ENCODE peak calls at places on chromosomes 6 and 20, in five cellular contexts. N is WERI-Rb-1, X is astrocyte, B is fibroblast of mammary gland, P is breast epithelium. V is an unnamed sample.

GRCh38 chr20:41853803-41854202 is 235.6 kb upstream of the CHD6 start:
- DNase-seq in N (no peak), X (no peak), B (no peak), P (no peak), V (no peak)

GRCh38 chr6:100553243-100553642 is 88.5 kb upstream of the SIM1 start:
- DNase-seq in N (no peak), X (no peak), B (no peak), P (no peak), V (no peak)

GRCh38 chr20:63475209-63475608 is 2.8 kb upstream of the KCNQ2 start:
- DNase-seq in N (no peak), X (peak; percentile 6), B (peak; percentile 13), P (no peak), V (peak; percentile 19)

GRCh38 chr20:49136817-49137571 is 51.1 kb downstream of the STAU1 start:
- DNase-seq in N (no peak), X (no peak), B (no peak), P (no peak), V (no peak)

GRCh38 chr20:20333866-20334265 is 34.0 kb upstream of the INSM1 start:
- DNase-seq in N (no peak), X (no peak), B (no peak), P (no peak), V (no peak)

GRCh38 chr20:52893498-52893897 is 78.7 kb upstream of the TSHZ2 start:
- DNase-seq in N (no peak), X (no peak), B (no peak), P (no peak), V (no peak)

GRCh38 chr6:143183735-143184134 is 123.0 kb downstream of the AIG1 start:
- DNase-seq in N (no peak), X (peak; percentile 45), B (no peak), P (no peak), V (no peak)

GRCh38 chr6:144657691-144658090 is 372.6 kb downstream of the UTRN start:
- DNase-seq in N (no peak), X (no peak), B (no peak), P (no peak), V (no peak)

GRCh38 chr6:131101911-131102680 is 33.2 kb upstream of the AKAP7 start:
- DNase-seq in N (no peak), X (peak; percentile 74), B (no peak), P (no peak), V (no peak)

GRCh38 chr20:59403962-59404314 is 103.5 kb downstream of the EDN3 start:
- DNase-seq in N (no peak), X (no peak), B (no peak), P (no peak), V (no peak)

GRCh38 chr20:44702776-44703175 is 12.4 kb upstream of the CCN5 start:
- DNase-seq in N (no peak), X (peak; percentile 90), B (peak; percentile 98), P (peak; percentile 81), V (peak; percentile 97)

GRCh38 chr6:53347921-53348435 is 772 bp downstream of the ELOVL5 start:
- DNase-seq in N (peak; percentile 96), X (peak; percentile 46), B (peak; percentile 67), P (peak; percentile 56), V (peak; percentile 60)

GRCh38 chr20:9021699-9022098 is 47.2 kb upstream of the PLCB4 start:
- DNase-seq in N (no peak), X (peak; percentile 11), B (no peak), P (peak; percentile 26), V (no peak)

GRCh38 chr6:158560787-158561246 is 926 bp downstream of the TMEM181 start:
- DNase-seq in N (no peak), X (no peak), B (no peak), P (no peak), V (peak; percentile 17)

GRCh38 chr6:71733970-71734899 is 152.1 kb upstream of the RIMS1 start:
- DNase-seq in N (no peak), X (peak; percentile 37), B (peak; percentile 29), P (no peak), V (peak; percentile 88)

GRCh38 chr6:169292340-169293124 is 38.9 kb upstream of the THBS2 start:
- DNase-seq in N (no peak), X (peak; percentile 91), B (peak; percentile 98), P (peak; percentile 37), V (peak; percentile 95)
- TF ChIP-seq CTCF in N (no peak), X (no peak), B (no peak), P (no peak), V (no peak)

GRCh38 chr20:34150616-34151015 is 38.6 kb upstream of the EIF2S2 start:
- DNase-seq in N (no peak), X (no peak), B (no peak), P (no peak), V (peak; percentile 60)
- H3K4me3 ChIP-seq in N (no peak overlapping the region), X (no peak overlapping the region), B (no peak overlapping the region), P (no peak overlapping the region), V (no peak overlapping the region)

GRCh38 chr6:113908801-113909200 is 51.7 kb downstream of the MARCKS start:
- DNase-seq in N (no peak), X (peak; percentile 55), B (no peak), P (no peak), V (peak; percentile 28)

GRCh38 chr6:113901482-113901881 is 44.3 kb downstream of the MARCKS start:
- DNase-seq in N (no peak), X (peak; percentile 70), B (peak; percentile 57), P (no peak), V (peak; percentile 31)

GRCh38 chr6:113909224-113909856 is 52.2 kb downstream of the MARCKS start:
- DNase-seq in N (no peak), X (peak; percentile 65), B (peak; percentile 74), P (no peak), V (peak; percentile 83)

GRCh38 chr6:113903666-113904330 is 46.7 kb downstream of the MARCKS start:
- DNase-seq in N (no peak), X (peak; percentile 43), B (peak; percentile 20), P (no peak), V (peak; percentile 53)

DNA sequence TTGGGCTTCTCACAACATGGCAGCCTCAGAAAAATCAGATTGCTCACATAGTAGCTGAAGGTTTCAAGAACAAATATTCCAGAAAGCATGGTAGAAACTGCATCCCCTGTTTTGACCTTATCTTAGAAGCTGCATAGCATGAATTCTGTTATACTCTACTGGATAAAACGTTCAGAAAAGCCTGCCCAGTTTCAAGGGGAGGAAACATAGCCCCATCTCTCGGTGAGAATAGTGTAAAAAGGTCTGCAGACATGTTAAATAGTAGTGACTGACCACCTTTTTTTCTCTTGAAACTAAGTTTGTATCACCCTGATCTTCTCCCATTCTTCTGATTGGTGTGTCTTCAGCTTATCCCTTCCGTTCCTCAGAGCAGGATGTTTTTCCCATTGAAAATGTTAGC is 50.0 kb downstream of the MARCKS start:
- DNase-seq in N (no peak), X (no peak), B (no peak), P (no peak), V (no peak)
- TF ChIP-seq CTCF in N (no peak), X (no peak), B (no peak), P (no peak), V (peak; percentile 18)

GRCh38 chr6:50829898-50830439 is 11.3 kb downstream of the TFAP2B start:
- DNase-seq in N (no peak), X (no peak), B (no peak), P (no peak), V (no peak)
- H3K4me3 ChIP-seq in N (no peak overlapping the region), X (no peak overlapping the region), B (no peak overlapping the region), P (no peak overlapping the region), V (no peak overlapping the region)

GRCh38 chr6:28791002-28791383 is 132.8 kb downstream of the TRIM27 start:
- DNase-seq in N (no peak), X (no peak), B (no peak), P (no peak), V (no peak)

GRCh38 chr6:28789553-28790083 is 134.2 kb downstream of the TRIM27 start:
- DNase-seq in N (no peak), X (peak; percentile 41), B (peak; percentile 75), P (no peak), V (peak; percentile 60)

DNA sequence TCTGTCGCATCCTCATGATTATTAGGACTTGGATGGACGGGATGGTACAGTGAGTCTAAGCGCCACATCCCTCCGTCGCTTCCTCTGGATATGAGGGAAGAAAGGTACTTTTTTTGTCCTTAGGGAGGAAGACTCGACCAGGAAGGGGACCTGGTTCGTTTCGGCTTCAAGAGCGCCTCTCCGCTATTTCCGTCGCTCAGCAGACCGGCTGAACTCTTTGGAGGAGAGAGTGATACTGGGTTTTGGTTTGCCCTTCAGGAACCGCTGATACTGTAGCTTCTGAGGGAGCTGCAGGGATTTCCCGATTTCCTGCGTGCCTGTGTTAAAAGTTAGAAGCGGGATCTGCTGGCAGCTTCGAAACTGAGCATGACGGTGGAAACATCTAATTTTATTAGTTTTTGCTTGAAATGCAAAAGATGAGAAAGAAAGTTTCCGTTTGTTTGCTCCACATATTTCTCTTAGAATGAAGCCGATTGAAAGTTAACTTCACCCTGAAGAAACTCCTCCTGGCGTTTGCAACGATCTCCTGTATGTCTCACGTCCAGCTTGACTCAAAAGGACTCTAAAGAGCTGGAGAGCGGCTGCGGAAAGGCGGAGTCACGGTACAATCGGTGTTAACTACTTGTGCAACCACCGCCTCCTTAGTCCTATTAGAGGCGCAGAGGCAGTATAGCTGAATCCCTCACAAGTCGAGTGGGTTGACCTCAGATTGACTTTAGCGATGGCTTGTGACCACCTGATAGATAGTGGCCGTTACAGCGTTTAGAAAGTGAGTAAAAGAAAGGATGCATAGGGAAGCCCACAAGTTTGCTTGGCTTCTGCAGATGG is 129.4 kb downstream of the TRIM27 start:
- DNase-seq in N (peak; percentile 64), X (peak; percentile 22), B (peak; percentile 71), P (no peak), V (peak; percentile 38)
- TF ChIP-seq CTCF in N (no peak), X (no peak), B (no peak), P (no peak), V (peak; percentile 5)

DNA sequence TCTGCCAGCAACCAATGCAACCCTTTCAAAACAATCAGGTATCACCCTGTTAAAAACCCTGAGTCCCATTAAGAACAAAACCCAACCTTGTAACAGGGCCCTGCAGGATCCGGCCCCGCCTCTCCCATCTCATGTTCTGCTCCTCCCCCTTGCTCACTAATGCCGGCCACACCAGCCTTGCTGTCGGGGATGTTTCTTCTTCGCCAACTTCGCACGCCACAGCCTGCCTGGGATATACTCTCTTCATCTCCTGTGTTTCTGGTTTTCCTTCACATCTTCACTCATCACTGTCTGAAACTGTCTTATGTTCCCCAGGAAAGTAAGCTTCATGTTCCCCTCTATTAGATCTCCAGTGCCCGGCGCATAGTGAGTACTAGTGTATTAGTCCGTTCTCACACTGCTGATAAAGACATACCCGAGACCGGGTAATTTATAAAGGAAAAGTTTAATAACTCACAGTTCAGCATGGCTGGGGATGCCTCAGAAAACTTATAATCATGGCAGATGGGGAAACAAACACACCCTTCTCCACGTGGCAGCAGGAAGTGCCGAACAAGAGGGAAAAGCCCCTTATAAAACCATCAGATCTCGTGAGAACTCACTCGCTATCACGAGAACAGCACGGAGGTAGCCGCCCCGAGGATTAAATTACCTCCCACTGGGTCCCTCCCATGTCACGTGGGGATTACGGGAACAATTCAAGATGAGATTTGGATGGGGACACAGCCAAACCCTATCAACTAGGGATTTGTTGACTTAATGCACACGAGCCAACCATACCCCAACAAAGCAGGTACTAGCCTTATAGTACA is 5.1 kb downstream of the TP53RK start:
- DNase-seq in N (peak; percentile 89), X (peak; percentile 52), B (peak; percentile 89), P (peak; percentile 49), V (peak; percentile 68)
- H3K4me3 ChIP-seq in N (peak overlapping the region; percentile 84), X (peak overlapping the region; percentile 68), B (peak overlapping the region; percentile 84), P (peak overlapping the region; percentile 62), V (peak overlapping the region; percentile 65)

GRCh38 chr6:57305112-57305511 is 12.3 kb upstream of the PRIM2 start:
- DNase-seq in N (peak; percentile 29), X (no peak), B (peak; percentile 49), P (no peak), V (peak; percentile 84)
- TF ChIP-seq CTCF in N (no peak), X (no peak), B (no peak), P (no peak), V (no peak)